ENCODE peak calls at places on chromosomes 3 and 15, in four cellular contexts. K is Panc1, Y is dorsolateral prefrontal cortex, R is astrocyte. E is an unnamed sample.

GRCh38 chr15:42826251-42826890 is 89.4 kb upstream of the CDAN1 start:
- DNase-seq in K (no peak), Y (no peak), R (no peak), E (no peak)

GRCh38 chr3:113200946-113201345 is 10.4 kb upstream of the BOC start:
- DNase-seq in K (no peak), Y (no peak), R (no peak), E (no peak)

GRCh38 chr15:31478781-31479221 is 152.2 kb downstream of the KLF13 start:
- DNase-seq in K (no peak), Y (no peak), R (no peak), E (no peak)

GRCh38 chr3:126146525-126147146 is 33.8 kb downstream of the ALDH1L1 start:
- DNase-seq in K (no peak), Y (peak), R (no peak), E (peak)

GRCh38 chr3:59339818-59340217 is 290.0 kb upstream of the CFAP20DC start:
- DNase-seq in K (no peak), Y (no peak), R (no peak), E (no peak)

GRCh38 chr15:94937243-94937642 is 705.9 kb downstream of the MCTP2 start:
- DNase-seq in K (no peak), Y (no peak), R (no peak), E (no peak)

GRCh38 chr15:60115579-60116415 is 111.7 kb downstream of the FOXB1 start:
- DNase-seq in K (no peak), Y (no peak), R (peak), E (no peak)

GRCh38 chr15:67242665-67243064 is 11.8 kb downstream of the AAGAB start:
- DNase-seq in K (no peak), Y (no peak), R (no peak), E (no peak)

GRCh38 chr3:195763248-195763830 is 42.6 kb downstream of the MUC20 start:
- DNase-seq in K (no peak), Y (no peak), R (no peak), E (no peak)

GRCh38 chr15:55799287-55800212 is 56.6 kb upstream of the PRTG start:
- DNase-seq in K (no peak), Y (no peak), R (peak), E (no peak)

GRCh38 chr3:1007890-1008289 is 84.9 kb upstream of the CNTN6 start:
- DNase-seq in K (no peak), Y (no peak), R (peak), E (no peak)

GRCh38 chr15:101359365-101359947 is 64.4 kb upstream of the SNRPA1 start:
- DNase-seq in K (peak), Y (no peak), R (no peak), E (no peak)

GRCh38 chr15:67100808-67101581 is 35.6 kb downstream of the SMAD3 start:
- DNase-seq in K (no peak), Y (no peak), R (no peak), E (no peak)

GRCh38 chr3:46707601-46708011 is 6.4 kb downstream of the TMIE start:
- DNase-seq in K (no peak), Y (peak), R (no peak), E (no peak)

GRCh38 chr15:31435891-31436628 is 109.4 kb downstream of the KLF13 start:
- DNase-seq in K (no peak), Y (no peak), R (no peak), E (no peak)

GRCh38 chr3:58529516-58530353 is 7.3 kb downstream of the ACOX2 start:
- DNase-seq in K (no peak), Y (no peak), R (no peak), E (no peak)

GRCh38 chr3:22582291-22582690 is 620.8 kb upstream of the UBE2E2 start:
- DNase-seq in K (no peak), Y (no peak), R (no peak), E (no peak)

GRCh38 chr3:39920271-39920670 is 110.9 kb downstream of the MYRIP start:
- DNase-seq in K (no peak), Y (no peak), R (no peak), E (no peak)

GRCh38 chr3:7171493-7171892 is 310.6 kb downstream of the GRM7 start:
- DNase-seq in K (no peak), Y (no peak), R (no peak), E (no peak)

GRCh38 chr3:44439499-44440295 is 37.8 kb downstream of the ZNF445 start:
- DNase-seq in K (no peak), Y (no peak), R (peak), E (peak)

GRCh38 chr3:32413845-32414526 is 22.3 kb downstream of the CMTM7 start:
- DNase-seq in K (no peak), Y (no peak), R (no peak), E (no peak)

GRCh38 chr3:50687127-50687751 is 12.5 kb downstream of the DOCK3 start:
- DNase-seq in K (no peak), Y (no peak), R (no peak), E (no peak)

GRCh38 chr3:138834359-138835176 is at the start of gene PIK3CB:
- DNase-seq in K (peak), Y (peak), R (peak), E (peak)
- TF ChIP-seq CTCF in K (no peak), Y (peak), R (no peak), E (peak)

DNA sequence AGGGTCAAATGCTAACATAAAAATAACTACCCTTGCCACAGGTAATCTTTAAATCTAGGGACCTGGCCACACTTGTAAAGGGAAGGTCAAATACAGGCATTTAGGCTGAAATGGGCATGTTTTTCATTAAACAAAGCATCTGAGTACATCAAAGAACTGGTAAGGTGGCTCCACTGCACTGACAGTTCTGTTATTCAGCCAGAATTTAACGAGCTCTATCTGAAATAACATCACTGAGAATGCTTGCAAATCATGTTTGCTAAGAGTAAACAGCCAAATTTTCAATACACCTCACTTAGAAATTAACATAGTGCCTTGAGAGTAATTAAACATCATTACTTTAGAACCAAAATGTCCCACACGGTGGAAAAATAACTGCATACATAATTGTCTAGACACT is 118.9 kb downstream of the MTHFS start:
- DNase-seq in K (no peak), Y (no peak), R (no peak), E (no peak)
- H3K4me3 ChIP-seq in K (no peak), Y (no peak), R (no peak), E (no peak)

GRCh38 chr3:12840591-12841084 is 727 bp downstream of the RPL32 start:
- DNase-seq in K (no peak), Y (no peak), R (no peak), E (no peak)

GRCh38 chr3:12838179-12838965 is 3.0 kb downstream of the RPL32 start:
- DNase-seq in K (no peak), Y (no peak), R (peak), E (no peak)

GRCh38 chr3:12842469-12842868 is 1.1 kb upstream of the RPL32 start:
- DNase-seq in K (no peak), Y (no peak), R (no peak), E (no peak)

GRCh38 chr3:12841085-12841969 is at the start of gene RPL32:
- DNase-seq in K (peak), Y (peak), R (peak), E (peak)

GRCh38 chr3:12841970-12842328 is 584 bp upstream of the RPL32 start:
- DNase-seq in K (no peak), Y (no peak), R (no peak), E (no peak)
- TF ChIP-seq CTCF in K (peak), Y (no peak), R (no peak), E (no peak)

GRCh38 chr3:42067324-42067723 is 23.8 kb upstream of the TRAK1 start:
- DNase-seq in K (no peak), Y (no peak), R (peak), E (no peak)
- H3K4me3 ChIP-seq in K (no peak), Y (no peak), R (no peak), E (no peak)

GRCh38 chr3:141366285-141367037 is 1.8 kb upstream of the ZBTB38 start:
- DNase-seq in K (no peak), Y (no peak), R (peak), E (no peak)
- TF ChIP-seq CTCF in K (no peak), Y (no peak), R (peak), E (no peak)

DNA sequence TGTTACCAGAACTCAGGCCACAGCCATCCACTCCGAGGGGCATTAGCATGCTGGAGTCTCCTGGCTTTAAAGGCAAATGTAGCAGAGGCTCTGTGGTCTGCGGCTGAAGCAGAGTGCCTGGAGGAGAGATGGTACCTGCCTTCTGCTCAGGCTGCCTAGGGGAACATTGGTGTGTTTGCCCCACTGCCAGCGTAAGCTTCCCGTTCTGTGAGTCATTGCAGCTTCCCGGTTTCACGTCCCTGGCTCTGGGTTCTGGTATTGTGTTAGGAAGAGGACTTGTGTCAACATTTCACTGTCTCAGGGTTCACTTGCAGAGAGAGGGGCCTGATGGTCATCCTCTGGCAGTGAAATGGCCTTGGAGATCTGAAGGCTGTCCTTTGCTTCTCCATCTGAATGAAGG is 1.8 kb downstream of the GASK1A start:
- DNase-seq in K (no peak), Y (no peak), R (no peak), E (no peak)
- H3K4me3 ChIP-seq in K (no peak), Y (no peak), R (no peak), E (no peak)

E was measured in heart right ventricle.